ENCODE peak calls at places on chromosome 1, in four cellular contexts. W is sigmoid colon, Y is testis, D is transverse colon. R is an unnamed sample. For H3K4me1, the result is how much of the 10 kb centered on the place peaks cover.

GRCh38 chr1:31575373-31576140 is 758 bp upstream of the TINAGL1 start:
- DNase-seq in D (peak), Y (peak), W (peak), R (peak)

GRCh38 chr1:27346991-27347627 is 5.3 kb downstream of the SYTL1 start:
- DNase-seq in Y (no peak), D (no peak), W (no peak), R (no peak)

GRCh38 chr1:240151126-240151735 is 59.5 kb downstream of the FMN2 start:
- DNase-seq in W (no peak), Y (no peak), D (no peak), R (no peak)

GRCh38 chr1:54922921-54923421 is 36.0 kb upstream of the DHCR24 start:
- DNase-seq in D (no peak), Y (peak), W (no peak), R (peak)

GRCh38 chr1:209323743-209324142 is 259.8 kb upstream of the CAMK1G start:
- DNase-seq in W (no peak), Y (no peak), D (no peak), R (no peak)

GRCh38 chr1:214846276-214846675 is 236.3 kb upstream of the KCNK2 start:
- DNase-seq in W (no peak), Y (no peak), D (no peak), R (no peak)

GRCh38 chr1:117818456-117818855 is 111.0 kb downstream of the GDAP2 start:
- DNase-seq in W (no peak), D (no peak), Y (no peak), R (no peak)

GRCh38 chr1:29651684-29652665 is 415.7 kb downstream of the PTPRU start:
- DNase-seq in W (no peak), Y (no peak), D (no peak), R (peak)

GRCh38 chr1:56491441-56491840 is 87.9 kb downstream of the PLPP3 start:
- DNase-seq in D (no peak), W (no peak), Y (no peak), R (peak)

GRCh38 chr1:230458509-230458908 is 32.4 kb upstream of the PGBD5 start:
- DNase-seq in D (no peak), W (no peak), Y (no peak), R (no peak)

GRCh38 chr1:21232044-21232443 is 55.3 kb upstream of the EIF4G3 start:
- DNase-seq in D (peak), W (no peak), Y (peak), R (no peak)

GRCh38 chr1:151710187-151710586 is 6.4 kb downstream of the CELF3 start:
- DNase-seq in D (no peak), W (no peak), Y (peak), R (peak)

GRCh38 chr1:207362962-207363858 is 41.7 kb downstream of the CD55 start:
- DNase-seq in W (no peak), D (no peak), Y (no peak), R (no peak)

GRCh38 chr1:97738270-97738669 is 182.6 kb downstream of the DPYD start:
- DNase-seq in Y (no peak), D (no peak), W (no peak), R (no peak)

GRCh38 chr1:218351617-218352438 is 6.7 kb downstream of the TGFB2 start:
- DNase-seq in W (peak), D (no peak), Y (no peak), R (no peak)

GRCh38 chr1:19683351-19683750 is 18.7 kb downstream of the HTR6 start:
- DNase-seq in D (no peak), Y (no peak), W (no peak), R (no peak)

GRCh38 chr1:36366091-36366661 is 19.5 kb downstream of the STK40 start:
- DNase-seq in D (no peak), W (peak), Y (peak), R (no peak)

GRCh38 chr1:114458208-114458777 is 52.7 kb downstream of the TRIM33 start:
- DNase-seq in D (no peak), W (no peak), Y (no peak), R (no peak)

GRCh38 chr1:117367769-117368059 is 465 bp downstream of the MAN1A2 start:
- DNase-seq in D (no peak), W (no peak), Y (no peak), R (no peak)

GRCh38 chr1:203996126-203996525 is 76.8 kb upstream of the SOX13 start:
- DNase-seq in W (peak), Y (peak), D (no peak), R (peak)

GRCh38 chr1:31669786-31670582 is 25.3 kb upstream of the PEF1 start:
- DNase-seq in Y (peak), W (peak), D (peak), R (peak)

GRCh38 chr1:155962599-155963211 is 15.6 kb downstream of the ARHGEF2 start:
- DNase-seq in D (peak), Y (no peak), W (no peak), R (no peak)

GRCh38 chr1:54681396-54681795 is 34.3 kb upstream of the TTC4 start:
- DNase-seq in Y (no peak), D (no peak), W (no peak), R (no peak)

GRCh38 chr1:34266127-34266951 is 89.6 kb downstream of the C1orf94 start:
- DNase-seq in W (no peak), Y (no peak), D (no peak), R (no peak)

GRCh38 chr1:17393225-17393624 is 21.2 kb downstream of the PADI6 start:
- DNase-seq in D (no peak), W (no peak), Y (no peak), R (no peak)

GRCh38 chr1:161020573-161021167 is at the start of gene F11R:
- DNase-seq in Y (peak), W (no peak), D (peak), R (peak)

GRCh38 chr1:226763741-226764264 is 24.7 kb upstream of the ITPKB start:
- DNase-seq in D (no peak), W (no peak), Y (no peak), R (no peak)
- H3K4me1 ChIP-seq in D (under half), W (under half), Y (under half), R (under half)

GRCh38 chr1:48182441-48182840 is 40.1 kb upstream of the SLC5A9 start:
- DNase-seq in Y (no peak), W (no peak), D (no peak), R (no peak)
- H3K4me1 ChIP-seq in Y (under half), W (under half), D (under half), R (under half)

DNA sequence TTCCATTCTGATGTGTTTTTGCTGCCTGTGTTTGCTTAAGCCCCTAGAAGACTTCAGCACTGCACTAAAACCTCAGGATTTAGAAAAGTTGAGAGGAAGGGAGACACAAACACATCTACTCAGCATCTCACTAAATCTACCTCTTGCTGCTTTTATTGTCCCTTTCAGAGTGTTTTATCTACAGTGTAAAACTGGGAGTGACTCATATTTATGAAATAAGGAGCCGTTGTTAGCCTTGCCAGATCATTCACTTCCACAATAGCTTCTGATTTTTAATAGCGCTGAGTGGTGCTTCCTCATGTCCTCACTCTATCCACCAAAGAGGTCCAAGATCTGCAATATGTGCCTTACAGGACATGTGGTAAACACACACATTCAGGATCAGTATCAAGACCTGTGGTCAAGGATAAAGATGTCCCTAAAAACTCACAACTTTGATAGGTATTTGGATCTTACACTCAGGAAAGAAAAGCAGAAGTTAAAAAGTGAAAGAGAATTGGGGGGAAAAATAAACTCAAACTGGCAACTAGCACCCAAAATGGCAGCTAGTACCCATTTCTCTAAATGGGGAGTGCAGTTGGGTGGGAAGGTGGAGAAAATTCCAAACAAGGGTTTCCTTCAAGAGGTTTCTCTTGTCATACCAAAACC is 16.1 kb downstream of the DUSP10 start:
- DNase-seq in W (no peak), Y (no peak), D (no peak), R (no peak)
- H3K4me1 ChIP-seq in W (half or more), Y (under half), D (under half), R (under half)

GRCh38 chr1:41670558-41670957 is 186.1 kb upstream of the EDN2 start:
- DNase-seq in W (no peak), D (no peak), Y (no peak), R (no peak)
- H3K4me1 ChIP-seq in W (under half), D (under half), Y (under half), R (under half)